ENCODE peak calls at places on chromosomes 1 and 21, in seven cellular contexts. F is choroid plexus epithelial cell; E is Peyer's patch; B is retinal pigment epithelial cell; H is CD8-positive, alpha-beta T cell; U is MG63; P is lung. O is an unnamed sample.

GRCh38 chr1:241589524-241589923 is 50.6 kb downstream of the CHML start:
- DNase-seq in B (no peak), P (no peak), H (no peak), U (no peak), E (no peak), F (no peak), O (no peak)

GRCh38 chr1:154745750-154746425 is 124.2 kb downstream of the KCNN3 start:
- DNase-seq in F (no peak), U (no peak), E (no peak), B (no peak), H (no peak), P (no peak), O (no peak)

GRCh38 chr1:59926381-59927243 is at the start of gene CYP2J2:
- DNase-seq in P (peak), U (peak), F (peak), B (no peak), H (peak), E (peak), O (no peak)

GRCh38 chr21:34589511-34590282 is 25.2 kb downstream of the RCAN1 start:
- DNase-seq in U (no peak), H (no peak), B (no peak), P (no peak), E (no peak), F (no peak), O (no peak)

GRCh38 chr1:18794066-18794465 is 65.4 kb downstream of the TAS1R2 start:
- DNase-seq in F (peak), B (no peak), U (no peak), P (no peak), H (no peak), E (no peak), O (no peak)

GRCh38 chr1:158564608-158565007 is 5.8 kb downstream of the OR6P1 start:
- DNase-seq in P (no peak), E (no peak), F (no peak), U (no peak), H (no peak), B (no peak), O (no peak)

GRCh38 chr1:204882479-204882878 is 11.8 kb downstream of the NFASC start:
- DNase-seq in B (no peak), H (no peak), E (no peak), U (no peak), F (no peak), P (no peak), O (no peak)

GRCh38 chr1:212070720-212071302 is 35.3 kb downstream of the DTL start:
- DNase-seq in F (peak), H (no peak), P (no peak), E (no peak), U (no peak), B (no peak), O (no peak)

GRCh38 chr1:26874896-26875295 is 11.9 kb downstream of the SFN start:
- DNase-seq in E (no peak), H (no peak), P (no peak), F (no peak), U (no peak), B (no peak), O (no peak)

GRCh38 chr1:22325531-22326371 is 125.9 kb upstream of the ZBTB40 start:
- DNase-seq in U (no peak), E (peak), F (no peak), P (no peak), B (no peak), H (no peak), O (no peak)

GRCh38 chr21:32538147-32538792 is 47.1 kb downstream of the TCP10L start:
- DNase-seq in E (no peak), U (no peak), B (no peak), H (peak), F (peak), P (no peak), O (no peak)

GRCh38 chr1:13892671-13893325 is 192.8 kb downstream of the PRDM2 start:
- DNase-seq in P (no peak), B (no peak), E (no peak), U (peak), H (no peak), F (no peak), O (no peak)
- H3K4me3 ChIP-seq in P (peak), B (peak), E (peak), U (peak), H (no peak), F (no peak), O (peak)

DNA sequence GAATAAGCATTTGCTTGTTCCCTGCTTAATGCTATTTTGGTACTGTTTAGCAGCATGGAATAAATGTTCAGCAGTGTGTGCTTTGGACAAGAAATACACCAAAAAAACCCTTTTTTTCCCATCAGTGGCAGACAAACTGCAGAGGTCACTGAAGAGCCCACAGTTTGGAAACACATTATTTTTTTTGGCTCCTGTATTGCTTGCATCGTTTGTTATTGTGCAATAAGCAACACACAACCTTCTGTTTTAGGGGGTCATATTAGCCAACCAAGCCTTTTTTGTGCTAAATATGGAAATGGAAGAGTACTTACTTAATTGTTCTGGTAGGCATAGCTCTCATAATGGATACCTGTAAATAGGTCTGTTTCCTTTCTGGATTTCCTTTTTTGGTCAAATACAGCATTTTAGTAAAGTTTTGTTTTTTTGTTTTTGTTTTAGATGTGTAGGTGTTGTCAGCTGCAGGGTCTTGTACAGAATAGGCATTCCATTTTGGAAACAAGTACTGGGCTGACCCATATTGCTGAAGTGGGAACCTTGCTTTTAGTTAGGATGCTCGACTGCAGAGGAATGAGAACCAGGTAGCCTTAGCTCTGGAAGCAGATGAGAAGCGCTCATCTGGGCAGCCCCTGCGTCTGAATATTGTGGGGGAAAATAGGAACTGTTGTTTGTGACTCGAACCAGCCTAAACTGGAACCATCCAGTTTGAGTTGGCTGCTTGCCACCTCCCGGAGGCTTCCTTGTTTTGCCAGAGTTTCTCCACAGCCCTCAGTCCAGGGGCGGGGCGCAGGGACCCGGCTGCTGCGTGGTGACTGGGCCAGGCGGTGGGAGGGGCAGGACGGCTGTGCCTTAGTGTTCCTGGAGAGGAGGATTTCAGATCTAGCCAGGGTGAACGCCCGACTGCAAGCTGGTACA is 38.5 kb downstream of the SPEN start:
- DNase-seq in P (peak), B (peak), U (peak), F (peak), H (peak), E (peak), O (peak)
- H3K4me3 ChIP-seq in P (peak), B (peak), U (peak), F (peak), H (peak), E (peak), O (peak)

GRCh38 chr21:42012344-42012743 is 2.2 kb upstream of the ZBTB21 start:
- DNase-seq in F (no peak), P (no peak), E (no peak), B (no peak), H (no peak), U (peak), O (no peak)

GRCh38 chr21:42010507-42011493 is 640 bp upstream of the ZBTB21 start:
- DNase-seq in U (no peak), P (peak), H (peak), B (no peak), E (peak), F (peak), O (no peak)

GRCh38 chr21:42012763-42013329 is 2.7 kb upstream of the ZBTB21 start:
- DNase-seq in B (no peak), U (no peak), F (no peak), H (no peak), P (no peak), E (no peak), O (no peak)

GRCh38 chr21:42013901-42014300 is 3.7 kb upstream of the ZBTB21 start:
- DNase-seq in H (no peak), U (no peak), P (no peak), B (no peak), F (no peak), E (no peak), O (no peak)

DNA sequence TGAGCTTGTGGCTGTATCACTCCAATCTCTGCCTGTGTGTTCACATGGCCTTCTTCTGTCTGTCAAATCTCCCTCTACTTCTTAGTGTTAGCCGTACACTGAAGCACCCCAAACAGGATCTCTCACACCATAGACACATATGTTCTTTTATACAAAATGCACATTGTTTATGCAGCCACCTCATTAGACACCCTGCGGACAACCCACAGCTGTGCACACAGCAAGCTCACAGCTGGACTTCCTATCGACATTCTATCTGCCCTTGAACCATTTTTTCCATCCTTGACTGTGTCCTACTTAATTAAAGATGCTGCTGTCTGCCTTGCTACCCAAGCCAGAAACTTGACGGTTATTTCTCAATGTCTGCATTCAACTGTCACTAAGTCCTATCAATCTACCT is 3.2 kb upstream of the ZBTB21 start:
- DNase-seq in U (no peak), H (no peak), P (no peak), E (no peak), B (no peak), F (peak), O (no peak)
- H3K4me3 ChIP-seq in U (no peak), H (no peak), P (no peak), E (no peak), B (no peak), F (no peak), O (no peak)

GRCh38 chr1:201941420-201942128 is 4.8 kb downstream of the LMOD1 start:
- DNase-seq in P (no peak), B (no peak), E (no peak), F (peak), U (no peak), H (no peak), O (no peak)
- H3K4me3 ChIP-seq in P (no peak), B (no peak), E (no peak), F (no peak), U (no peak), H (no peak), O (no peak)

DNA sequence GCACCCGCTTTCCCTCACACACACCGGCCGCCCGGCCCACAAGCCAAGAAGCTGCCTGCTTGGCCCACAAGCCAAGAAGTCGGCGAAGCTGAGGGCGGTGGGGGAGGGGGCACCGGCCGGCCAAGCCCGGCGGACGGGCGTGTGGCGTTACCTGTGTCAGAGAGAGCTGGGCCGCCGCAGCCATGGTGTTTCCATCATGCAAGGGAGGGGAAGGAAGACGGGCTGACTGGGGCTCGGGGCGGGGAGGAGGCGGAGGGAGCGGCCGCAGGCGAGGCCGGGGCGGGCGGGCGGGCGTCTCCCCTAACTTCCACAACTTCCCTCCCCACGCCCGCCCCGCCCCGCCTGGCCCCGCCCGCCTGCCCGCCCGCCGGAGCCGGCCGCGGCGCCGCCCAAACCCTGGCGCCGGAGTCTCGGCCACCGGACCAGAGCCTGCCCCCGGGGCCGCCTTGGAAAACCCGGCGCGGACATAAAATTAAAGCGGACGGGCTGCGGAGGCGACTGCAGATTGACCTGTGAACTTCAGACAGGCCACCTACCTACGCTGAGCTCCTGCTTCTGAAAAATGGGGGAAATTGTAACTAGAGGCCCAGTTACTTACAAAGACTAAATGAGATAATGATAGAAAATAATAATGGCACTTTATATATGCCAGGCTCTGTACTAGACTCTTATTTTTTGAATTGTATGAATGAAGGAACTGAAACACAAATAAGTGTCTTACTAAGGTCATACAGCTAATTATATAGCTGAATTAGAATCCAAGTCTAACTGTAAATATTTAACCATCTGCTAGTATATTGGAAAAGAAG is at the start of gene EPS15:
- DNase-seq in H (peak), U (peak), F (peak), P (peak), E (peak), B (peak), O (peak)
- H3K4me3 ChIP-seq in H (peak), U (peak), F (peak), P (peak), E (peak), B (peak), O (peak)

GRCh38 chr1:85991261-85991660 is 165.3 kb downstream of the COL24A1 start:
- DNase-seq in E (no peak), U (no peak), P (no peak), H (no peak), B (no peak), F (no peak), O (no peak)

GRCh38 chr1:85998105-85998504 is 158.5 kb downstream of the COL24A1 start:
- DNase-seq in E (no peak), P (no peak), U (no peak), B (no peak), F (peak), H (no peak), O (no peak)

GRCh38 chr1:85992756-85993155 is 163.8 kb downstream of the COL24A1 start:
- DNase-seq in U (no peak), F (peak), P (no peak), H (no peak), E (no peak), B (no peak), O (no peak)
- H3K4me3 ChIP-seq in U (peak), F (peak), P (no peak), H (no peak), E (no peak), B (no peak), O (no peak)

DNA sequence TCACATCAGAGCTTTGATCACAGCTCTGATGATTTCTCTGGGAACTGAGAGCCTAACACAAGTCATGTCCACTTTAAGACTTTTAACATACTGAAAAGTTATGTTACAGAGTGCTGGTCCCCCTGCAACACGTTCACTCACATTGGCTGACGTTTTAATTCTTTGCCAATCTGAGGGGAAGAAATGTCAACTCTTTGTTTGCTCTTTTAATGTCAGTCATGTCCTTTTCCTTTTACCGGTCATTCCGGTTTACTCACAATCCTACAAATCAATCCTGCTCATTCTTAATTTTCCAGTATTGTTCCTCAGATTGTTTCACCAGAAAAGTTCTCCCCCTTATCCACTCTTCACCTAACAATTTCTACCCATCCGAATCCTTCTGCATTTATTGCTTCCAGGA is 953 bp upstream of the CD46 start:
- DNase-seq in U (no peak), H (no peak), P (no peak), B (no peak), F (no peak), E (no peak), O (no peak)
- H3K4me3 ChIP-seq in U (peak), H (peak), P (no peak), B (no peak), F (no peak), E (no peak), O (peak)

DNA sequence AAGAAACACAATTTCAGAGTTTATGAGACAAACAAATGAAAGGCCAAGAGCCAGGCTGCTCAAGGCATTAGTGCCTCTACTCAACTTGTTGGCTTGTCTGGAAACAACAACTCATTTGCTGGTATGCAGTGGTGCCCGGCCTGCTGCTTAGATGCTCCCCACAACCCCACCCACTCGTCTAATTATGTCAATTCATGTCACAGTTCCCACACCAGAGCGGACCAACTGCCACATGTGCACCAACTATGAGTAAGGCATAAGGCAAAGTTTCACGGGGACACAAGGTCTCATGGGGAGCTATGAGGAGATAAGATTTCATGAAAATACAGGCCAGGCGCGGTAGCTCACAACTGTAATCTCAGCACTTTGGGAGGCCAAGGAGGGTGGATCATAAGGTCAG is 34.5 kb upstream of the LRRC38 start:
- DNase-seq in E (no peak), F (no peak), H (no peak), P (no peak), U (no peak), B (no peak), O (no peak)
- H3K4me3 ChIP-seq in E (no peak), F (no peak), H (no peak), P (no peak), U (no peak), B (no peak), O (no peak)

GRCh38 chr1:235325854-235326253 is 2.1 kb downstream of the ARID4B start:
- DNase-seq in H (no peak), E (no peak), P (no peak), F (no peak), B (no peak), U (no peak), O (no peak)
- H3K4me3 ChIP-seq in H (peak), E (no peak), P (no peak), F (peak), B (peak), U (peak), O (no peak)

O was measured in right atrium auricular region.